ENCODE peak calls at places on chromosome 12, in seven cellular contexts. U is right atrium auricular region; S is germinal center; R is RKO; N is stimulated activated CD8-positive, alpha-beta memory T cell treated with anti-CD3 and anti-CD28 coated beads, Interleukin-15, amount 100 ng/mL, for 4 hours; K is astrocyte of the spinal cord; O is omental fat pad. G is an unnamed sample.

GRCh38 chr12:69329669-69330428 is 18.3 kb upstream of the LYZ start:
- DNase-seq in S (no peak), R (no peak), K (no peak), N (no peak), U (no peak), O (no peak), G (no peak)

GRCh38 chr12:102776041-102776440 is 141.0 kb downstream of the PAH start:
- DNase-seq in N (no peak), S (no peak), R (no peak), O (no peak), U (no peak), K (no peak), G (no peak)

GRCh38 chr12:71591601-71592000 is 72.0 kb downstream of the ZFC3H1 start:
- DNase-seq in S (no peak), R (no peak), O (no peak), U (no peak), K (no peak), N (no peak), G (no peak)

GRCh38 chr12:30797689-30798088 is 42.9 kb upstream of the CAPRIN2 start:
- DNase-seq in N (no peak), R (peak), S (no peak), O (no peak), U (no peak), K (no peak), G (no peak)

GRCh38 chr12:3160081-3160480 is 82.9 kb downstream of the TSPAN9 start:
- DNase-seq in N (no peak), O (no peak), K (no peak), R (no peak), S (no peak), U (no peak), G (no peak)

GRCh38 chr12:66623455-66623854 is 55.4 kb downstream of the GRIP1 start:
- DNase-seq in K (no peak), O (no peak), S (no peak), R (peak), U (no peak), N (no peak), G (no peak)

GRCh38 chr12:16611146-16611545 is 5.2 kb upstream of the LMO3 start:
- DNase-seq in R (no peak), S (no peak), N (no peak), K (no peak), U (no peak), O (no peak), G (peak)

GRCh38 chr12:111529424-111530368 is 69.4 kb downstream of the ATXN2 start:
- DNase-seq in O (no peak), K (peak), R (peak), U (no peak), S (peak), N (peak), G (peak)

GRCh38 chr12:4355843-4356327 is 23.6 kb downstream of the FGF23 start:
- DNase-seq in O (no peak), S (no peak), K (peak), U (no peak), N (no peak), R (peak), G (peak)

GRCh38 chr12:6215932-6216494 is 15.8 kb downstream of the CD9 start:
- DNase-seq in K (peak), U (no peak), N (no peak), S (no peak), O (no peak), R (peak), G (no peak)

GRCh38 chr12:42957136-42957535 is 367.6 kb upstream of the PRICKLE1 start:
- DNase-seq in N (no peak), S (no peak), R (no peak), U (no peak), O (no peak), K (no peak), G (no peak)

GRCh38 chr12:51855586-51856428 is 7.3 kb upstream of the FIGNL2 start:
- DNase-seq in R (no peak), N (no peak), S (no peak), K (peak), U (no peak), O (no peak), G (no peak)

GRCh38 chr12:132835076-132835870 is 6.6 kb upstream of the GOLGA3 start:
- DNase-seq in K (no peak), R (no peak), S (no peak), O (no peak), U (no peak), N (no peak), G (no peak)

GRCh38 chr12:69918287-69918686 is 93.3 kb downstream of the MYRFL start:
- DNase-seq in S (no peak), N (no peak), R (no peak), O (no peak), K (no peak), U (no peak), G (no peak)

GRCh38 chr12:104693493-104693892 is 236.7 kb downstream of the CHST11 start:
- DNase-seq in N (no peak), U (no peak), O (no peak), S (no peak), K (no peak), R (no peak), G (no peak)

GRCh38 chr12:113512568-113512967 is 40.9 kb upstream of the LHX5 start:
- DNase-seq in U (no peak), R (no peak), S (no peak), N (no peak), O (no peak), K (no peak), G (no peak)

GRCh38 chr12:63862187-63863107 is 17.9 kb downstream of the SRGAP1 start:
- DNase-seq in O (no peak), K (peak), N (no peak), S (no peak), U (no peak), R (no peak), G (no peak)

GRCh38 chr12:81088221-81088620 is 10.3 kb downstream of the ACSS3 start:
- DNase-seq in U (no peak), S (no peak), K (no peak), O (no peak), N (no peak), R (no peak), G (no peak)

GRCh38 chr12:7369274-7369729 is 65.4 kb downstream of the ACSM4 start:
- DNase-seq in N (no peak), R (peak), S (no peak), K (no peak), U (no peak), O (no peak), G (no peak)

GRCh38 chr12:106291342-106291741 is 11.2 kb upstream of the TCP11L2 start:
- DNase-seq in N (no peak), O (no peak), S (no peak), R (no peak), K (no peak), U (no peak), G (no peak)

G was measured in MM.1S.